ENCODE peak calls at places on chromosomes 6 and 20, in five cellular contexts. One of them, this sample, is unnamed.

GRCh38 chr20:40702504-40702903 is 13.5 kb upstream of the MAFB start:
- DNase-seq in suprapubic skin: no peak
- DNase-seq in spleen: no peak
- DNase-seq in endothelial cell of umbilical vein: no peak
- DNase-seq in H1: no peak
- DNase-seq in this sample: no peak

GRCh38 chr20:23048283-23049200 is 930 bp downstream of the THBD start:
- DNase-seq in suprapubic skin: peak; percentile 84
- DNase-seq in spleen: peak; percentile 96
- DNase-seq in endothelial cell of umbilical vein: peak; percentile 70
- DNase-seq in H1: no peak
- DNase-seq in this sample: no peak

GRCh38 chr6:165645919-165646318 is 17.1 kb downstream of the PDE10A start:
- DNase-seq in suprapubic skin: no peak
- DNase-seq in spleen: no peak
- DNase-seq in endothelial cell of umbilical vein: no peak
- DNase-seq in H1: no peak
- DNase-seq in this sample: no peak

GRCh38 chr6:29388533-29388932 is 6.9 kb upstream of the OR12D2 start:
- DNase-seq in suprapubic skin: no peak
- DNase-seq in spleen: no peak
- DNase-seq in endothelial cell of umbilical vein: no peak
- DNase-seq in H1: no peak
- DNase-seq in this sample: no peak

GRCh38 chr20:46665602-46666001 is 14.3 kb upstream of the SLC13A3 start:
- DNase-seq in suprapubic skin: no peak
- DNase-seq in spleen: no peak
- DNase-seq in endothelial cell of umbilical vein: no peak
- DNase-seq in H1: no peak
- DNase-seq in this sample: no peak

GRCh38 chr20:44959082-44959895 is 908 bp downstream of the TOMM34 start:
- DNase-seq in suprapubic skin: no peak
- DNase-seq in spleen: no peak
- DNase-seq in endothelial cell of umbilical vein: peak; percentile 76
- DNase-seq in H1: no peak
- DNase-seq in this sample: no peak

GRCh38 chr6:108655840-108656650 is 95.3 kb downstream of the FOXO3 start:
- DNase-seq in suprapubic skin: no peak
- DNase-seq in spleen: no peak
- DNase-seq in endothelial cell of umbilical vein: no peak
- DNase-seq in H1: no peak
- DNase-seq in this sample: no peak

GRCh38 chr6:158752613-158753012 is 66.6 kb downstream of the EZR start:
- DNase-seq in suprapubic skin: peak; percentile 37
- DNase-seq in spleen: no peak
- DNase-seq in endothelial cell of umbilical vein: no peak
- DNase-seq in H1: no peak
- DNase-seq in this sample: no peak

GRCh38 chr6:46507426-46507825 is 16.2 kb upstream of the RCAN2 start:
- DNase-seq in suprapubic skin: no peak
- DNase-seq in spleen: no peak
- DNase-seq in endothelial cell of umbilical vein: no peak
- DNase-seq in H1: no peak
- DNase-seq in this sample: no peak

GRCh38 chr6:11810854-11811643 is 32.4 kb upstream of the ADTRP start:
- DNase-seq in suprapubic skin: no peak
- DNase-seq in spleen: no peak
- DNase-seq in endothelial cell of umbilical vein: no peak
- DNase-seq in H1: no peak
- DNase-seq in this sample: no peak

GRCh38 chr6:127180421-127180820 is 62.0 kb downstream of the RSPO3 start:
- DNase-seq in suprapubic skin: no peak
- DNase-seq in spleen: no peak
- DNase-seq in endothelial cell of umbilical vein: no peak
- DNase-seq in H1: no peak
- DNase-seq in this sample: no peak

GRCh38 chr6:16659471-16660156 is 101.6 kb downstream of the ATXN1 start:
- DNase-seq in suprapubic skin: no peak
- DNase-seq in spleen: no peak
- DNase-seq in endothelial cell of umbilical vein: peak; percentile 75
- DNase-seq in H1: no peak
- DNase-seq in this sample: no peak

GRCh38 chr6:134437376-134437775 is 119.5 kb upstream of the SGK1 start:
- DNase-seq in suprapubic skin: no peak
- DNase-seq in spleen: no peak
- DNase-seq in endothelial cell of umbilical vein: peak; percentile 23
- DNase-seq in H1: no peak
- DNase-seq in this sample: no peak

GRCh38 chr6:165697171-165697570 is 34.1 kb upstream of the PDE10A start:
- DNase-seq in suprapubic skin: no peak
- DNase-seq in spleen: no peak
- DNase-seq in endothelial cell of umbilical vein: peak; percentile 76
- DNase-seq in H1: no peak
- DNase-seq in this sample: no peak

GRCh38 chr6:136723780-136724179 is 68.5 kb downstream of the MAP3K5 start:
- DNase-seq in suprapubic skin: no peak
- DNase-seq in spleen: peak; percentile 82
- DNase-seq in endothelial cell of umbilical vein: peak; percentile 67
- DNase-seq in H1: no peak
- DNase-seq in this sample: no peak

GRCh38 chr20:2305946-2306345 is 10.1 kb downstream of the TGM3 start:
- DNase-seq in suprapubic skin: no peak
- DNase-seq in spleen: no peak
- DNase-seq in endothelial cell of umbilical vein: no peak
- DNase-seq in H1: no peak
- DNase-seq in this sample: no peak

GRCh38 chr6:100633096-100633766 is 168.5 kb upstream of the SIM1 start:
- DNase-seq in suprapubic skin: no peak
- DNase-seq in spleen: no peak
- DNase-seq in endothelial cell of umbilical vein: peak; percentile 63
- DNase-seq in H1: no peak
- DNase-seq in this sample: no peak

GRCh38 chr20:57266251-57267157 is at the start of gene BMP7:
- DNase-seq in suprapubic skin: no peak
- DNase-seq in spleen: no peak
- DNase-seq in endothelial cell of umbilical vein: no peak
- DNase-seq in H1: no peak
- DNase-seq in this sample: no peak

GRCh38 chr6:22071655-22072054 is 225.2 kb downstream of the PRL start:
- DNase-seq in suprapubic skin: no peak
- DNase-seq in spleen: no peak
- DNase-seq in endothelial cell of umbilical vein: peak; percentile 89
- DNase-seq in H1: no peak
- DNase-seq in this sample: no peak

GRCh38 chr6:39313526-39314272 is 520 bp downstream of the KCNK17 start:
- DNase-seq in suprapubic skin: no peak
- DNase-seq in spleen: no peak
- DNase-seq in endothelial cell of umbilical vein: no peak
- DNase-seq in H1: no peak
- DNase-seq in this sample: no peak

GRCh38 chr6:149895702-149896310 is 2.1 kb downstream of the RAET1E start:
- DNase-seq in suprapubic skin: peak; percentile 69
- DNase-seq in spleen: peak; percentile 71
- DNase-seq in endothelial cell of umbilical vein: peak; percentile 58
- DNase-seq in H1: no peak
- DNase-seq in this sample: no peak

GRCh38 chr6:48151142-48151541 is 40.1 kb upstream of the PTCHD4 start:
- DNase-seq in suprapubic skin: no peak
- DNase-seq in spleen: no peak
- DNase-seq in endothelial cell of umbilical vein: no peak
- DNase-seq in H1: no peak
- DNase-seq in this sample: no peak

GRCh38 chr20:35991142-35991771 is 22.9 kb downstream of the CNBD2 start:
- DNase-seq in suprapubic skin: no peak
- DNase-seq in spleen: peak; percentile 46
- DNase-seq in endothelial cell of umbilical vein: peak; percentile 50
- DNase-seq in H1: no peak
- DNase-seq in this sample: no peak

GRCh38 chr6:119261944-119262284 is 87.6 kb downstream of the MAN1A1 start:
- DNase-seq in suprapubic skin: no peak
- DNase-seq in spleen: no peak
- DNase-seq in endothelial cell of umbilical vein: no peak
- DNase-seq in H1: no peak
- DNase-seq in this sample: no peak

GRCh38 chr6:145347256-145347655 is 388.1 kb downstream of the EPM2A start:
- DNase-seq in suprapubic skin: no peak
- DNase-seq in spleen: no peak
- DNase-seq in endothelial cell of umbilical vein: no peak
- DNase-seq in H1: no peak
- DNase-seq in this sample: no peak

GRCh38 chr6:107590378-107590777 is 100.5 kb downstream of the SOBP start:
- DNase-seq in suprapubic skin: no peak
- DNase-seq in spleen: no peak
- DNase-seq in endothelial cell of umbilical vein: no peak
- DNase-seq in H1: no peak
- DNase-seq in this sample: no peak

GRCh38 chr6:79137671-79138070 is 59.6 kb upstream of the PHIP start:
- DNase-seq in suprapubic skin: no peak
- DNase-seq in spleen: no peak
- DNase-seq in endothelial cell of umbilical vein: no peak
- DNase-seq in H1: no peak
- DNase-seq in this sample: no peak

GRCh38 chr6:79138146-79138545 is 60.1 kb upstream of the PHIP start:
- DNase-seq in suprapubic skin: no peak
- DNase-seq in spleen: no peak
- DNase-seq in endothelial cell of umbilical vein: no peak
- DNase-seq in H1: no peak
- DNase-seq in this sample: no peak

GRCh38 chr6:79133173-79133572 is 55.1 kb upstream of the PHIP start:
- DNase-seq in suprapubic skin: no peak
- DNase-seq in spleen: no peak
- DNase-seq in endothelial cell of umbilical vein: no peak
- DNase-seq in H1: no peak
- DNase-seq in this sample: no peak

GRCh38 chr6:79135973-79136470 is 58.0 kb upstream of the PHIP start:
- DNase-seq in suprapubic skin: no peak
- DNase-seq in spleen: no peak
- DNase-seq in endothelial cell of umbilical vein: no peak
- DNase-seq in H1: no peak
- DNase-seq in this sample: no peak

DNA sequence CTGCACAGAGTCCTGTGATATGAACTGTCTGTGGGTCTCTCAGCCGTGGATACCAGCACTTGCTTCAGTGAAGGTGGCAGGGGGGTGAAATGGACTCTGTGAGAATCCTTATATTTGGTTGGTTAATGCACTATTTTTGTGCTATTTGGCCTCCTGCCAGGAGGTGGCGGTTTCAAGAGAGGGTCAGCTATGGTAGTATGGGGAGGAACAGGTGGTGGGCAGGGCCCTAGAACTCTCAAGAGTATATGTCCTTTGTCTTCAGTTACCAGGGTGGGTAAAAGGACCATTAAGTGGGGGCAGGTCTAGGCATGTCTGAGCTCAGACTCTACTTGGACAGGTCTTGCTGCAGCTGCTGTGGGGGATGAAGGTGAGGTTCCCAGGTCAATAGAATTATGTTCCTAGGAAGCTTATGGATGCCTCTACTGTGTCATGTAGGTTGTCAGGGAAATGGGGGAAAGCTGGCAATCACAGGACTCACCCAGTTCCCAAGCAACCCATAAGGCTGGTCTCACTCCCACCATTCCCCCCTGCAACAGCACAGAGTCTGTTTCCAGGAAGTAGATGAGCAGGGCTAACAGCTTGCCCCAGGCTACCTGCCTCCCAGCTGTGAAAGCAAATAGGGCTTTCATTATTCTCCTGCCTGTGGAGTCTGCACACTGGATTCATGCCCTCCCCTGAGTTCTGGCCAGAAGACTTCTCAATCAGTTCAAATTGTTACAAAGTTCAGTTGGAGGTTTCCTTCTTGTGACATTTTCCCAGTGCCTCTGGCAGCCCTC is 56.8 kb upstream of the PHIP start:
- DNase-seq in suprapubic skin: no peak
- DNase-seq in spleen: no peak
- DNase-seq in endothelial cell of umbilical vein: no peak
- DNase-seq in H1: no peak
- DNase-seq in this sample: no peak
- TF ChIP-seq POLR2AphosphoS5 in suprapubic skin: no peak
- TF ChIP-seq POLR2AphosphoS5 in spleen: no peak
- TF ChIP-seq POLR2AphosphoS5 in endothelial cell of umbilical vein: no peak
- TF ChIP-seq POLR2AphosphoS5 in H1: no peak
- TF ChIP-seq POLR2AphosphoS5 in this sample: no peak

GRCh38 chr20:50115591-50116367 is 2.8 kb upstream of the UBE2V1 start:
- DNase-seq in suprapubic skin: peak; percentile 99
- DNase-seq in spleen: peak; percentile 98
- DNase-seq in endothelial cell of umbilical vein: peak; percentile 98
- DNase-seq in H1: peak; percentile 81
- DNase-seq in this sample: peak; percentile 97
- TF ChIP-seq POLR2A in suprapubic skin: no peak
- TF ChIP-seq POLR2A in spleen: no peak
- TF ChIP-seq POLR2A in endothelial cell of umbilical vein: peak; percentile 79
- TF ChIP-seq POLR2A in H1: no peak
- TF ChIP-seq POLR2A in this sample: no peak

GRCh38 chr6:26422329-26422728 is 18.0 kb upstream of the BTN3A3 start:
- DNase-seq in suprapubic skin: no peak
- DNase-seq in spleen: no peak
- DNase-seq in endothelial cell of umbilical vein: no peak
- DNase-seq in H1: no peak
- DNase-seq in this sample: no peak
- H3K4me3 ChIP-seq in suprapubic skin: peak overlapping the region; percentile 90
- H3K4me3 ChIP-seq in spleen: peak overlapping the region; percentile 85
- H3K4me3 ChIP-seq in endothelial cell of umbilical vein: peak overlapping the region; percentile 66
- H3K4me3 ChIP-seq in H1: no peak overlapping the region
- H3K4me3 ChIP-seq in this sample: peak overlapping the region; percentile 80

GRCh38 chr6:132931313-132931712 is 116.9 kb downstream of the RPS12 start:
- DNase-seq in suprapubic skin: no peak
- DNase-seq in spleen: no peak
- DNase-seq in endothelial cell of umbilical vein: no peak
- DNase-seq in H1: no peak
- DNase-seq in this sample: no peak

GRCh38 chr6:132934496-132934895 is 120.1 kb downstream of the RPS12 start:
- DNase-seq in suprapubic skin: no peak
- DNase-seq in spleen: no peak
- DNase-seq in endothelial cell of umbilical vein: no peak
- DNase-seq in H1: no peak
- DNase-seq in this sample: no peak

GRCh38 chr6:132932566-132932965 is 118.2 kb downstream of the RPS12 start:
- DNase-seq in suprapubic skin: no peak
- DNase-seq in spleen: no peak
- DNase-seq in endothelial cell of umbilical vein: no peak
- DNase-seq in H1: no peak
- DNase-seq in this sample: no peak

GRCh38 chr6:132931937-132932336 is 117.6 kb downstream of the RPS12 start:
- DNase-seq in suprapubic skin: no peak
- DNase-seq in spleen: no peak
- DNase-seq in endothelial cell of umbilical vein: peak; percentile 4
- DNase-seq in H1: no peak
- DNase-seq in this sample: peak; percentile 39

GRCh38 chr6:132933085-132933484 is 118.7 kb downstream of the RPS12 start:
- DNase-seq in suprapubic skin: no peak
- DNase-seq in spleen: no peak
- DNase-seq in endothelial cell of umbilical vein: no peak
- DNase-seq in H1: no peak
- DNase-seq in this sample: no peak
- TF ChIP-seq POLR2AphosphoS5 in suprapubic skin: no peak
- TF ChIP-seq POLR2AphosphoS5 in spleen: no peak
- TF ChIP-seq POLR2AphosphoS5 in endothelial cell of umbilical vein: no peak
- TF ChIP-seq POLR2AphosphoS5 in H1: no peak
- TF ChIP-seq POLR2AphosphoS5 in this sample: no peak

GRCh38 chr20:50379049-50379990 is 130.9 kb upstream of the PTPN1 start:
- DNase-seq in suprapubic skin: peak; percentile 95
- DNase-seq in spleen: peak; percentile 86
- DNase-seq in endothelial cell of umbilical vein: peak; percentile 78
- DNase-seq in H1: no peak
- DNase-seq in this sample: peak; percentile 94
- TF ChIP-seq POLR2A in suprapubic skin: no peak
- TF ChIP-seq POLR2A in spleen: peak; percentile 23
- TF ChIP-seq POLR2A in endothelial cell of umbilical vein: no peak
- TF ChIP-seq POLR2A in H1: no peak
- TF ChIP-seq POLR2A in this sample: peak; percentile 82